ENCODE peak calls at places on chromosomes 16 and 17, in seven cellular contexts. P, W, Y, L, T, O and A are unnamed samples.

GRCh38 chr16:86975445-86975844 is 341.7 kb downstream of the C16orf95 start:
- DNase-seq in L (peak), W (peak), Y (no peak), O (peak), P (peak), T (no peak), A (peak)

GRCh38 chr16:86611958-86612357 is 33.6 kb downstream of the FOXL1 start:
- DNase-seq in P (no peak), W (no peak), L (no peak), O (no peak), T (no peak), Y (no peak), A (no peak)

GRCh38 chr16:85724936-85725335 is 26.0 kb downstream of the C16orf74 start:
- DNase-seq in Y (no peak), P (no peak), L (no peak), T (no peak), O (no peak), W (no peak), A (no peak)

GRCh38 chr16:75239463-75240122 is 11.8 kb downstream of the BCAR1 start:
- DNase-seq in L (no peak), P (no peak), O (no peak), W (no peak), Y (no peak), T (no peak), A (no peak)

GRCh38 chr17:56681561-56682266 is 88.2 kb downstream of the NOG start:
- DNase-seq in W (no peak), Y (no peak), O (no peak), T (no peak), P (no peak), L (peak), A (no peak)

GRCh38 chr17:75998327-75998795 is 2.3 kb upstream of the CDK3 start:
- DNase-seq in Y (no peak), O (no peak), L (no peak), P (no peak), T (peak), W (no peak), A (no peak)

GRCh38 chr17:63002625-63003024 is 36.6 kb downstream of the TANC2 start:
- DNase-seq in L (no peak), P (no peak), Y (no peak), W (no peak), T (no peak), O (no peak), A (no peak)

GRCh38 chr16:57349212-57350031 is 9.2 kb upstream of the CCL22 start:
- DNase-seq in L (no peak), W (no peak), O (no peak), T (no peak), P (no peak), Y (peak), A (no peak)

GRCh38 chr17:45759761-45760160 is 24.4 kb upstream of the CRHR1 start:
- DNase-seq in O (peak), T (no peak), W (no peak), L (peak), P (peak), Y (no peak), A (no peak)

GRCh38 chr17:79721993-79722671 is 8.6 kb upstream of the ENPP7 start:
- DNase-seq in L (no peak), O (peak), W (no peak), Y (no peak), T (peak), P (peak), A (no peak)

GRCh38 chr16:54932737-54933254 is 2.1 kb downstream of the IRX5 start:
- DNase-seq in T (no peak), Y (no peak), W (peak), L (no peak), P (no peak), O (no peak), A (no peak)

GRCh38 chr17:21425321-21425720 is 49.2 kb downstream of the KCNJ12 start:
- DNase-seq in Y (no peak), L (no peak), P (no peak), W (no peak), O (no peak), T (no peak), A (no peak)

GRCh38 chr17:1173456-1174370 is 6.1 kb downstream of the ABR start:
- DNase-seq in P (no peak), W (no peak), O (no peak), T (no peak), Y (no peak), L (no peak), A (no peak)

GRCh38 chr17:73302189-73302588 is 9.6 kb downstream of the CDC42EP4 start:
- DNase-seq in Y (no peak), P (no peak), L (no peak), W (no peak), O (no peak), T (no peak), A (no peak)

GRCh38 chr16:83845263-83845662 is 37.5 kb downstream of the HSBP1 start:
- DNase-seq in P (no peak), Y (no peak), W (no peak), T (no peak), L (no peak), O (no peak), A (no peak)

GRCh38 chr17:9240659-9241370 is 219.5 kb downstream of the NTN1 start:
- DNase-seq in L (no peak), W (no peak), O (peak), Y (no peak), T (peak), P (no peak), A (no peak)
- TF ChIP-seq YY1 in L (no peak), W (no peak), O (no peak), Y (no peak), T (no peak), P (no peak), A (no peak)

GRCh38 chr17:70158180-70158579 is 11.2 kb upstream of the KCNJ2 start:
- DNase-seq in Y (no peak), W (no peak), T (no peak), P (no peak), L (no peak), O (no peak), A (no peak)
- TF ChIP-seq YY1 in Y (no peak), W (no peak), T (no peak), P (no peak), L (no peak), O (no peak), A (no peak)

GRCh38 chr17:42323268-42323773 is 35.0 kb downstream of the STAT5A start:
- DNase-seq in W (no peak), T (no peak), L (no peak), Y (no peak), P (no peak), O (no peak), A (no peak)
- TF ChIP-seq YY1 in W (no peak), T (no peak), L (no peak), Y (no peak), P (no peak), O (no peak), A (no peak)

DNA sequence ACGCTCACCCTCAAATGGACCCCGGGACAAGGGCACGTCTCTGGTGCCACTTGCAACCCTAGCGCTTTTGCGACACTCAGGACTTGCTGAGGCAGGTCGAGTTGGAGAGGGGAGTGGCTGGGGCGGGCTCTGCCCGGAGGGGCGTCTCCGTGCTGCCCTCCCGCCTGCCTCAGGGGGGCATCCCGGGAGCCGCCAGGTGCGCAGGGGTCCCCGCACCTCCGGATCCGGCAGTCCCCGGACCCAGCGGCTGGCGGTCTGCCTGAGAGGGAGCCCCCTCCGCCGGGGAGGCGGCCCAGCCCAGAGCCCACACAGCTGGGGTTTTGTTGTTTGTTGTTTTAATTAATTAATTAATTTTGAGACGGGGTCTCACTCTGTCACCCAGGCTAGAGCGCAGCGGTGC is at the start of gene SLC52A1:
- DNase-seq in O (no peak), P (peak), L (no peak), W (peak), Y (no peak), T (no peak), A (no peak)
- TF ChIP-seq YY1 in O (no peak), P (no peak), L (no peak), W (no peak), Y (no peak), T (no peak), A (no peak)

DNA sequence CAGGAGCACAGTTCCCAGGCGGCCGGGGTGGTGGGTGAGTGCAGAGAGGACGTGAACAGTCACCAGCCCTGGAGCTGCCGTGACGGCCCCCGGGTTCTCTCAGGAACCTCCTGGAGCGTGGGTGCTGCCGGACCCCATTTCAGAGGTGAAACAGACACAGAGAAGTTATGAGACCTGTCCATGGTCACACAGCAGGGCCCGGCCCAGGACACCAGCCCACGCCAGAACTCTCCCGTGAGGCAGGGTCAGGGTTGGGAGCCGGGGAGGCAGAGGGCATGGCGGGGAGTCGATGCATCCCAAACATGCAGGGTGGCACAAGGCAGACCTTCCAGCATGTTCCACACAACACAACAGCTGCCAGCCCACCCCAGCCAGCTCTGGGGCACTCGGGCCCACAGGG is 3.8 kb upstream of the PVALEF start:
- DNase-seq in T (no peak), O (no peak), P (no peak), L (no peak), Y (no peak), W (no peak), A (no peak)
- TF ChIP-seq YY1 in T (no peak), O (no peak), P (no peak), L (no peak), Y (no peak), W (no peak), A (no peak)

DNA sequence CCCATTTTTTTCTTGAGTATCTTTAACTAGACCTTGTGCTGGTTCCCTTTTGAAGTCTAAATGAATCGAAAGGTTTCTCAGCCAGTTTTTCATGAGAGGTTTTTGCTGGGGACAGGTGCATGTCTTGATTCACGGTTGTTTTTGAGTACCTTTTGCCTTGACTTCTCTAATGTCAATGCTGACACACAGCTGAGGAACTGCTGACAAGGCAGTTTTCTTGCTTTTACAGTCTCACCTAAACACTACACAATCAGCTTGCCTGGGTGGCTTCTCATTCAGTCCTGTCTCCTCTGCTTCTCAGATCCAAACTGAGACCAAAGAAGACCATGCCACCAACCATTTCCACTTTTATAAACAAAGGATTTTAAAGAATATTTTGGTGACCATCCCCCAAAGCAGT is 7.1 kb downstream of the OR3A3 start:
- DNase-seq in P (no peak), Y (no peak), L (no peak), T (no peak), W (no peak), O (no peak), A (no peak)
- TF ChIP-seq YY1 in P (no peak), Y (no peak), L (no peak), T (no peak), W (no peak), O (no peak), A (no peak)

GRCh38 chr16:80161799-80162380 is 378.9 kb upstream of the DYNLRB2 start:
- DNase-seq in Y (no peak), W (no peak), T (no peak), P (peak), L (no peak), O (no peak), A (no peak)

GRCh38 chr16:80167657-80168056 is 373.1 kb upstream of the DYNLRB2 start:
- DNase-seq in T (no peak), W (no peak), L (no peak), P (no peak), Y (no peak), O (no peak), A (no peak)

GRCh38 chr16:80171199-80171598 is 369.6 kb upstream of the DYNLRB2 start:
- DNase-seq in P (no peak), Y (no peak), L (no peak), O (no peak), T (no peak), W (no peak), A (no peak)

GRCh38 chr16:80164881-80165280 is 375.9 kb upstream of the DYNLRB2 start:
- DNase-seq in T (no peak), O (no peak), P (no peak), Y (no peak), W (no peak), L (no peak), A (no peak)

DNA sequence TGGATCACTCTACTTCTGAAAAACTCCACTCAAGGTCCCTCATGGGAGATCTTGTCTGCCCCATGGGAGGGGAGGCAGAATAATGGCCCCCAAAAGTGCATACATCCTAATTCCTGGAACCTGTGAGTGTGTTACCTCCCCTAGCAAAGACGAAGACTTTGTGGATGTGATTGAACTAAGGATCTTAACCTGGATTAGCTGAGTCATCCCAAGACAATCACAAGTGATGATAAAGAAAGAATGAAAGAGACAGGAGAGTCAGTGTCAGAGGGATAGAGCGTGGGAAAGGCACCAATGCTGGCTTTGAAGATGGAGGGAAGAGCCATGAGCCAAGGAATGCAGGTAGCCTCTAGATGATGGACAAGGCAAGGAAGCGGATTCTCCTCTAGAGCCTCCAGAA is 374.7 kb upstream of the DYNLRB2 start:
- DNase-seq in L (no peak), P (no peak), W (no peak), Y (no peak), O (no peak), T (no peak), A (no peak)
- TF ChIP-seq YY1 in L (no peak), P (no peak), W (no peak), Y (no peak), O (no peak), T (no peak), A (no peak)

GRCh38 chr17:29010129-29010528 is 4.3 kb upstream of the SEZ6 start:
- DNase-seq in Y (no peak), L (no peak), O (no peak), W (no peak), T (no peak), P (no peak), A (no peak)

GRCh38 chr17:29005936-29006438 is at the start of gene SEZ6:
- DNase-seq in L (peak), W (peak), P (peak), T (peak), Y (no peak), O (peak), A (peak)

GRCh38 chr17:29008591-29008990 is 2.8 kb upstream of the SEZ6 start:
- DNase-seq in L (no peak), Y (no peak), O (no peak), P (no peak), T (peak), W (no peak), A (no peak)

GRCh38 chr17:29005562-29005887 is 308 bp downstream of the SEZ6 start:
- DNase-seq in W (no peak), T (no peak), O (no peak), P (no peak), L (no peak), Y (no peak), A (no peak)

GRCh38 chr17:29007456-29008455 is 1.9 kb upstream of the SEZ6 start:
- DNase-seq in L (peak), Y (no peak), T (no peak), O (no peak), W (no peak), P (no peak), A (no peak)
- TF ChIP-seq YY1 in L (no peak), Y (no peak), T (no peak), O (no peak), W (no peak), P (no peak), A (no peak)

DNA sequence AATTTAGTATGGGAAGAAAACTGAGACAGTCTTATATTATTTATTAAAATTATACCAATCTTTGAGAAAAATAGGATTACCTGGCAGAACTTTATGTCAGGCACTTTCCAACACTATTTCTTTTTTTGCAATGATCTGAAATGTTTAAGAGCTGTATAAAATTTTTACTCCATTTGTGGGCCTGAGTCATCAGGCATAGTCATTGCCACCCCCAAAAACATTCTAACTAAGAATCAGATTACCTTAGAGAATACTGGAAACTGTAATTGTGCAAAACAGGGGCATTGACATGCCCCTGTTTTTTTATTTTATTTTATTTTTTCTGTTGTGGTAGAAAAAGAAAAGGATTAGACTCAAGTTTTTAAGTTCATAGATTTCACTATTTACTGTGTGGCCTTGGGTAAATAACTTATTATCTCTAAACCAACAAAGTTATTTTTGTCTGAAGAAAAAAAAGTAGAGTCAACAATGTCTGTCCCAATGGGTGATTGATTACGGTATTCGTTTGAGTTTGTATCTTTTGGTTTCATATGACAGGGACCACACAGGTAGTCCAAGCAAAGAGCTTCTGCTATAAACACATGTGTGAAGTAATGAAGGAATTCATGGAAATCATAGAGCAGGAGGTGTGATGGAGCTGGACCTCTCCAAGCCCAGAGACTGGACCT is 24.6 kb downstream of the VAT1L start:
- DNase-seq in T (no peak), P (no peak), O (no peak), Y (no peak), W (no peak), L (no peak), A (no peak)
- TF ChIP-seq YY1 in T (no peak), P (no peak), O (no peak), Y (no peak), W (no peak), L (no peak), A (no peak)